ENCODE peak calls at places on chromosomes 16 and 17, in five cellular contexts. K is astrocyte of the cerebellum, W is keratinocyte, F is WERI-Rb-1, X is brain microvascular endothelial cell. G is an unnamed sample.

GRCh38 chr16:19853973-19854876 is 30.4 kb downstream of the GPRC5B start:
- DNase-seq in K (no peak), W (no peak), F (no peak), X (no peak), G (peak; percentile 29)

GRCh38 chr16:61460020-61460419 is 576.2 kb downstream of the CDH8 start:
- DNase-seq in K (no peak), W (no peak), F (no peak), X (no peak), G (no peak)

GRCh38 chr16:19130852-19131808 is 17.4 kb downstream of the ITPRIPL2 start:
- DNase-seq in K (peak; percentile 71), W (no peak), F (peak; percentile 55), X (peak; percentile 64), G (no peak)

GRCh38 chr17:40553694-40554534 is 11.4 kb downstream of the CCR7 start:
- DNase-seq in K (no peak), W (no peak), F (peak; percentile 15), X (no peak), G (no peak)

GRCh38 chr17:53470626-53471025 is 352.1 kb upstream of the KIF2B start:
- DNase-seq in K (no peak), W (no peak), F (no peak), X (no peak), G (no peak)

GRCh38 chr16:65728652-65729051 is 606.8 kb upstream of the CDH11 start:
- DNase-seq in K (no peak), W (no peak), F (no peak), X (no peak), G (no peak)

GRCh38 chr17:50815400-50815799 is 20.0 kb upstream of the WFIKKN2 start:
- DNase-seq in K (no peak), W (no peak), F (no peak), X (no peak), G (no peak)

GRCh38 chr16:1929105-1929504 is 10.9 kb upstream of the HS3ST6 start:
- DNase-seq in K (no peak), W (no peak), F (peak; percentile 54), X (no peak), G (no peak)

GRCh38 chr17:28948873-28949184 is 2.5 kb downstream of the PHF12 start:
- DNase-seq in K (no peak), W (no peak), F (peak; percentile 54), X (peak; percentile 32), G (no peak)

GRCh38 chr17:80960037-80960796 is 31.4 kb upstream of the CHMP6 start:
- DNase-seq in K (no peak), W (no peak), F (no peak), X (no peak), G (no peak)

DNA sequence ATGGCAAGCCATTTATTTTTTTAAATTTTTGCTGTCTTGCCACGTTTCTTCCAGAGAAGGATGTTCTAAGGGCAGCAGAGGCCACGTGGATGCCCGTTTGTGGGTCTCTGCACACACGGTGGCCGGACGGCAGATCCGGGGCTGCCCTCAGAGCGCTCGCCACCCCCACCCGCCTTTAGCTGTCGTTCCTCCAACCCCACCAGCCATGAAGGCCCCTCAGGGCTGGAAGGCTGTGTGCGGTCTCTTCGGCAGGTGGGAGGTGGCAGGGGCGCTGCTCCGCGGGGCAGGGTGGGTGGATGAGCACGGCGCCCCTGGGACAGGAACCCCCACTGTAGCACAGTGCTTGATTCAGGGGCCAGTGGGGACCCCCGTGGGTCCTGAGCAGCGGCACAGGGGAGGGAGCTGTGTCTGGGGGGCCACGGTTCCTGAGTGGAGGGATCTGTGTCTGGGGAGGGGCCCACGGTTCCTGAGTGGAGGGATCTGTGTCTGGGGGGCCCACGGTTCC is 49.7 kb downstream of the ZFPM1 start:
- DNase-seq in K (no peak), W (no peak), F (no peak), X (no peak), G (no peak)
- TF ChIP-seq CTCF in K (no peak), W (no peak), F (no peak), X (no peak), G (no peak)

GRCh38 chr17:7830616-7831015 is 3.4 kb upstream of the KDM6B start:
- DNase-seq in K (no peak), W (no peak), F (no peak), X (no peak), G (no peak)
- H3K4me3 ChIP-seq in K (no peak overlapping the region), W (no peak overlapping the region), F (no peak overlapping the region), X (no peak overlapping the region), G (no peak overlapping the region)

GRCh38 chr17:44565866-44566443 is 8.7 kb downstream of the FZD2 start:
- DNase-seq in K (no peak), W (no peak), F (no peak), X (no peak), G (no peak)
- TF ChIP-seq CTCF in K (peak; percentile 39), W (peak; percentile 59), F (peak; percentile 40), X (peak; percentile 75), G (peak; percentile 51)

DNA sequence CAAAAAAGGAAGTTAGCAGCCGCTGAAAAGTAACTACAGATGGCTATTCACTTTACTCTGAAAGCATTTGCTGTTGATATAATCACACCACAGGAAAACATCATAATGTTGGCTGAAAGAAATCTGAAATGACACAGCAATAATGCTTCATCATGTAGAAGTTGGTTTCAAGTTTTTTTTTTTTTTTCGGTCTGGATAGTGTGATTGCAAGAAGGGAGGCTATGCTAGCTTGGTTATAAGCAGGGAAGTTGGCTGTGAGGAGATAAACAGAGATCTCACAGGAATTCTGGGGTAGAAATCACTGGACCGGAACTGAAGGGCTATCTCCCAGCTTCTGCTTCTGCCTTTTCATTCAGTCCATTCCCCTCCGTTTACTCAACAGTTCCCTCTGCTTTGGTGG is 57.9 kb downstream of the MYO1D start:
- DNase-seq in K (no peak), W (no peak), F (no peak), X (no peak), G (no peak)
- H3K4me3 ChIP-seq in K (no peak overlapping the region), W (no peak overlapping the region), F (no peak overlapping the region), X (no peak overlapping the region), G (no peak overlapping the region)

GRCh38 chr17:55134486-55135157 is 130.1 kb upstream of the HLF start:
- DNase-seq in K (no peak), W (no peak), F (no peak), X (peak; percentile 33), G (no peak)
- TF ChIP-seq CTCF in K (no peak), W (no peak), F (no peak), X (no peak), G (no peak)

DNA sequence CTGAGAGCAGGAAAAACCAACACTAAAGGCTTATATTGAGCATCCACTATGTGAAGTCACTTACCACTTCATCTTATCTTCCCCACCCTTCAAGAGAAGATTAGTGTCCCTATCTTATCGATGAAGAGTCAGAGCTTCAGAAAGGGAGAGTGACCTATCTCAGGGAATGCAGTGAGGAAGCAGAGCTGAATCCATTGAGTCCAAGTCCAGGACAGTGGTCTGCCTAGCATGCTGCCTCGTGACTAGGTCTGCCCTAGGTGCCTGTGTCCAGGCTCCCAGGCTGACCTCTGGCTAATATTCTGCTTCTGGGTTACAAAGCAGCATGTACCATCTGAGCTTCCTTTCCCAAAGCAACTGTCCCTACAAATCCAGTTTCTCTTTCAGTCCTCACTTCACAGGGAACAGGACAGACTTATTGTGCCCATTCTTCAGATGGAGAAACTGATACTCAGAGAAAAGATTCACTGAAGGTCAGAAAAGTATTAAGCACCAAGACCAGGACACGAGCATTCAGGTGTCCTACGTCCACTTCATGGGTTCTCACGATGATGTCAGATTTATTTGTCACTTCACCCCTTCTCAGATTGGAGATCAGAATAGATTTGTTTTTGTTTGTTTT is 13.3 kb upstream of the FZD2 start:
- DNase-seq in K (no peak), W (no peak), F (no peak), X (no peak), G (no peak)
- H3K4me3 ChIP-seq in K (no peak overlapping the region), W (no peak overlapping the region), F (no peak overlapping the region), X (no peak overlapping the region), G (no peak overlapping the region)